ENCODE peak calls at places on chromosomes 5 and 9, in ten cellular contexts. Q, O, Y, X, Z, G, M, R, U and A are unnamed samples.

GRCh38 chr9:135156525-135157510 is 69.3 kb downstream of the OLFM1 start:
- DNase-seq in X (no peak), Y (no peak), U (peak; percentile 14), R (peak; percentile 32), O (peak; percentile 92), Z (peak; percentile 18), M (no peak), G (no peak), Q (peak; percentile 69), A (peak; percentile 94)

GRCh38 chr5:31692561-31693221 is 53.8 kb downstream of the PDZD2 start:
- DNase-seq in Q (no peak), M (no peak), G (no peak), X (no peak), U (no peak), Z (peak; percentile 34), O (no peak), Y (no peak), R (no peak), A (no peak)

GRCh38 chr5:56328753-56329560 is 95.8 kb upstream of the ANKRD55 start:
- DNase-seq in O (no peak), Z (no peak), G (no peak), Y (no peak), Q (peak; percentile 46), U (no peak), M (no peak), R (no peak), X (peak; percentile 22), A (no peak)

GRCh38 chr5:20276061-20276958 is 288.3 kb upstream of the CDH18 start:
- DNase-seq in G (no peak), M (no peak), R (no peak), U (no peak), X (no peak), O (peak; percentile 25), Y (no peak), Q (peak; percentile 74), Z (no peak), A (peak; percentile 63)

GRCh38 chr9:124741681-124742080 is 29.4 kb downstream of the NR6A1 start:
- DNase-seq in Y (no peak), Q (no peak), O (no peak), R (no peak), X (no peak), G (no peak), U (no peak), Z (no peak), M (no peak), A (no peak)

GRCh38 chr9:133163559-133164208 is at the start of gene GBGT1:
- DNase-seq in G (no peak), X (peak; percentile 37), M (peak; percentile 86), Z (peak; percentile 80), U (peak; percentile 72), Q (peak; percentile 65), R (peak; percentile 49), Y (no peak), O (peak; percentile 84), A (no peak)

GRCh38 chr9:133821606-133822438 is 83.7 kb upstream of the SARDH start:
- DNase-seq in Q (no peak), O (no peak), M (no peak), X (no peak), Y (peak; percentile 62), U (no peak), R (no peak), G (no peak), Z (no peak), A (no peak)

GRCh38 chr5:20678814-20679298 is 690.9 kb upstream of the CDH18 start:
- DNase-seq in Y (no peak), R (no peak), Q (peak; percentile 93), X (no peak), G (no peak), U (no peak), Z (no peak), O (no peak), M (peak; percentile 7), A (no peak)

GRCh38 chr5:115795700-115796099 is 20.8 kb downstream of the CDO1 start:
- DNase-seq in G (no peak), X (no peak), M (no peak), R (no peak), Q (no peak), Z (no peak), Y (no peak), U (no peak), O (no peak), A (no peak)

GRCh38 chr9:36217256-36217968 is 26.7 kb downstream of the CLTA start:
- DNase-seq in X (no peak), Q (no peak), Z (no peak), G (no peak), M (no peak), U (no peak), O (no peak), R (no peak), Y (no peak), A (no peak)

GRCh38 chr9:114231218-114232090 is 76.1 kb downstream of the COL27A1 start:
- DNase-seq in Z (peak; percentile 39), M (no peak), X (no peak), O (no peak), R (no peak), Y (no peak), Q (peak; percentile 31), U (no peak), G (no peak), A (no peak)

GRCh38 chr9:137459147-137459600 is at the start of gene NSMF:
- DNase-seq in R (peak; percentile 97), G (peak; percentile 52), Z (peak; percentile 95), X (peak; percentile 94), Y (peak; percentile 89), U (peak; percentile 97), O (peak; percentile 90), Q (peak; percentile 93), M (peak; percentile 74), A (peak; percentile 95)

GRCh38 chr9:16039103-16039987 is 486.5 kb downstream of the CCDC171 start:
- DNase-seq in O (peak; percentile 39), Z (peak; percentile 67), R (no peak), X (no peak), G (no peak), U (peak; percentile 11), M (no peak), Y (no peak), Q (peak; percentile 46), A (peak; percentile 69)

GRCh38 chr5:73336366-73336765 is 112.2 kb downstream of the FOXD1 start:
- DNase-seq in Z (no peak), R (no peak), X (no peak), O (no peak), M (no peak), G (no peak), Q (no peak), Y (no peak), U (no peak), A (no peak)

GRCh38 chr5:148374693-148375360 is 8.9 kb upstream of the FBXO38 start:
- DNase-seq in Z (peak; percentile 7), Q (peak; percentile 89), Y (no peak), G (peak; percentile 33), U (peak; percentile 29), O (peak; percentile 77), X (peak; percentile 11), R (no peak), M (peak; percentile 80), A (peak; percentile 50)

GRCh38 chr9:70485273-70485858 is 70.9 kb upstream of the KLF9 start:
- DNase-seq in R (no peak), O (no peak), X (no peak), M (no peak), Z (peak; percentile 50), U (no peak), Q (peak; percentile 81), G (no peak), Y (no peak), A (no peak)

GRCh38 chr5:134543820-134544692 is 18.6 kb downstream of the JADE2 start:
- DNase-seq in M (peak; percentile 49), R (peak; percentile 60), X (peak; percentile 28), Z (no peak), G (no peak), Y (no peak), Q (no peak), U (peak; percentile 41), O (no peak), A (no peak)

GRCh38 chr5:93800988-93801811 is 59.8 kb upstream of the POU5F2 start:
- DNase-seq in X (peak; percentile 30), M (peak; percentile 58), O (no peak), Q (peak; percentile 69), Z (no peak), R (peak; percentile 11), G (peak; percentile 58), U (no peak), Y (peak; percentile 49), A (peak; percentile 77)

GRCh38 chr5:129541648-129542251 is 81.7 kb downstream of the ADAMTS19 start:
- DNase-seq in Z (no peak), O (no peak), X (no peak), Y (no peak), U (no peak), R (no peak), G (no peak), M (peak; percentile 76), Q (peak; percentile 10), A (peak; percentile 76)

GRCh38 chr5:138595396-138595795 is 20.2 kb upstream of the HSPA9 start:
- DNase-seq in O (no peak), R (no peak), Z (no peak), Y (no peak), G (no peak), X (no peak), M (no peak), U (no peak), Q (no peak), A (peak; percentile 80)

GRCh38 chr5:150960791-150961396 is 56.1 kb upstream of the ZNF300 start:
- DNase-seq in O (no peak), Y (no peak), R (no peak), X (no peak), Z (no peak), U (no peak), G (no peak), Q (no peak), M (peak; percentile 9), A (no peak)